ENCODE peak calls at places on chromosomes 16 and 17, in seven cellular contexts. S is stimulated activated CD4-positive, alpha-beta T cell treated with anti-CD3 and anti-CD28 coated beads, Interleukin-12 subunit alpha, Interleukin-12 subunit beta, amount 100 ng/mL, for 48 hours; B is ureter; I is HT1080; F is left ventricle myocardium inferior; J is activated T-cell treated with anti-CD3 and anti-CD28 coated beads for 4 hours; H is endothelial cell. P is an unnamed sample.

GRCh38 chr16:87604572-87605135 is 2.3 kb downstream of the JPH3 start:
- DNase-seq in S (no peak), B (no peak), I (no peak), F (no peak), J (no peak), H (no peak), P (no peak)

GRCh38 chr17:50834126-50834785 is 1.1 kb upstream of the WFIKKN2 start:
- DNase-seq in S (no peak), B (no peak), I (no peak), F (no peak), J (no peak), H (no peak), P (no peak)

GRCh38 chr17:74150428-74151025 is 53.0 kb upstream of the RPL38 start:
- DNase-seq in S (no peak), B (peak; percentile 55), I (no peak), F (no peak), J (no peak), H (no peak), P (no peak)

GRCh38 chr17:9402590-9403199 is 172.9 kb downstream of the STX8 start:
- DNase-seq in S (peak; percentile 12), B (no peak), I (peak; percentile 52), F (no peak), J (no peak), H (peak; percentile 48), P (no peak)

GRCh38 chr17:53837131-53837530 is 14.4 kb downstream of the KIF2B start:
- DNase-seq in S (no peak), B (no peak), I (no peak), F (no peak), J (no peak), H (no peak), P (no peak)

GRCh38 chr16:766820-767640 is 6.5 kb downstream of the MSLN start:
- DNase-seq in S (no peak), B (no peak), I (no peak), F (no peak), J (no peak), H (no peak), P (no peak)

GRCh38 chr16:89120921-89121351 is 27.3 kb downstream of the ACSF3 start:
- DNase-seq in S (no peak), B (no peak), I (no peak), F (no peak), J (no peak), H (no peak), P (peak; percentile 38)

GRCh38 chr16:21156767-21157467 is 1.6 kb upstream of the LDAF1 start:
- DNase-seq in S (no peak), B (peak; percentile 59), I (peak; percentile 76), F (no peak), J (no peak), H (peak; percentile 51), P (no peak)

GRCh38 chr17:66652840-66653507 is 181.9 kb upstream of the CACNG5 start:
- DNase-seq in S (no peak), B (no peak), I (peak; percentile 70), F (no peak), J (no peak), H (no peak), P (no peak)

GRCh38 chr17:70321388-70321787 is 152.1 kb downstream of the KCNJ2 start:
- DNase-seq in S (no peak), B (no peak), I (no peak), F (no peak), J (no peak), H (no peak), P (no peak)

GRCh38 chr17:39674179-39674578 is 5.9 kb downstream of the PNMT start:
- DNase-seq in S (no peak), B (no peak), I (no peak), F (no peak), J (no peak), H (no peak), P (no peak)

GRCh38 chr17:10737168-10737622 is 7.4 kb upstream of the TMEM220 start:
- DNase-seq in S (no peak), B (peak; percentile 83), I (peak; percentile 46), F (peak; percentile 32), J (no peak), H (peak; percentile 61), P (peak; percentile 59)

GRCh38 chr17:82134101-82134500 is 36.1 kb upstream of the FASN start:
- DNase-seq in S (no peak), B (peak; percentile 77), I (no peak), F (no peak), J (no peak), H (no peak), P (no peak)

GRCh38 chr16:66260522-66261290 is 105.8 kb upstream of the CDH5 start:
- DNase-seq in S (no peak), B (no peak), I (no peak), F (no peak), J (no peak), H (no peak), P (no peak)

GRCh38 chr17:72358465-72358864 is 237.6 kb downstream of the SOX9 start:
- DNase-seq in S (no peak), B (no peak), I (peak; percentile 85), F (no peak), J (no peak), H (no peak), P (no peak)

GRCh38 chr16:48564544-48565444 is 45.2 kb downstream of the N4BP1 start:
- DNase-seq in S (no peak), B (no peak), I (no peak), F (no peak), J (no peak), H (no peak), P (no peak)

GRCh38 chr17:76584427-76585047 is 1.1 kb downstream of the ST6GALNAC2 start:
- DNase-seq in S (no peak), B (no peak), I (no peak), F (no peak), J (no peak), H (no peak), P (no peak)

GRCh38 chr17:38869647-38870258 is at the start of gene LASP1:
- DNase-seq in S (peak; percentile 81), B (peak; percentile 92), I (peak; percentile 77), F (peak; percentile 90), J (peak; percentile 74), H (peak; percentile 86), P (peak; percentile 93)

GRCh38 chr16:56041556-56042140 is 149.6 kb upstream of the GNAO1 start:
- DNase-seq in S (peak; percentile 12), B (peak; percentile 45), I (no peak), F (no peak), J (no peak), H (peak; percentile 50), P (no peak)

GRCh38 chr16:57666353-57667068 is 1.6 kb upstream of the ADGRG3 start:
- DNase-seq in S (no peak), B (no peak), I (no peak), F (no peak), J (no peak), H (no peak), P (no peak)

GRCh38 chr17:57544834-57545463 is 200.2 kb downstream of the CCDC182 start:
- DNase-seq in S (no peak), B (no peak), I (no peak), F (no peak), J (no peak), H (no peak), P (no peak)

GRCh38 chr17:8965394-8966168 is at the start of gene PIK3R5:
- DNase-seq in S (peak; percentile 77), B (no peak), I (no peak), F (peak; percentile 50), J (peak; percentile 75), H (peak; percentile 67), P (peak; percentile 72)

GRCh38 chr16:47262938-47263337 is 119.2 kb upstream of the NETO2 start:
- DNase-seq in S (no peak), B (no peak), I (no peak), F (no peak), J (no peak), H (no peak), P (no peak)

GRCh38 chr16:57540906-57541753 is 1.3 kb upstream of the ADGRG5 start:
- DNase-seq in S (no peak), B (no peak), I (no peak), F (no peak), J (no peak), H (no peak), P (no peak)

GRCh38 chr16:85513180-85513579 is 99.9 kb upstream of the GSE1 start:
- DNase-seq in S (no peak), B (no peak), I (no peak), F (no peak), J (no peak), H (no peak), P (no peak)

GRCh38 chr17:45096141-45096540 is 35.0 kb downstream of the NMT1 start:
- DNase-seq in S (no peak), B (no peak), I (peak; percentile 35), F (no peak), J (no peak), H (no peak), P (no peak)

GRCh38 chr17:59853168-59853918 is 39.4 kb downstream of the TUBD1 start:
- DNase-seq in S (no peak), B (peak; percentile 71), I (peak; percentile 96), F (no peak), J (peak; percentile 41), H (peak; percentile 48), P (no peak)

GRCh38 chr17:55825213-55825612 is 74.4 kb downstream of the PCTP start:
- DNase-seq in S (no peak), B (no peak), I (no peak), F (no peak), J (no peak), H (no peak), P (no peak)

GRCh38 chr16:4529085-4530060 is 9.2 kb downstream of the CDIP1 start:
- DNase-seq in S (no peak), B (no peak), I (peak; percentile 46), F (no peak), J (no peak), H (no peak), P (no peak)

GRCh38 chr16:30934827-30935557 is 11.6 kb downstream of the FBXL19 start:
- DNase-seq in S (peak; percentile 34), B (no peak), I (peak; percentile 59), F (no peak), J (no peak), H (peak; percentile 81), P (peak; percentile 61)

GRCh38 chr17:79950306-79950705 is 85.4 kb downstream of the TBC1D16 start:
- DNase-seq in S (no peak), B (no peak), I (no peak), F (peak; percentile 13), J (no peak), H (no peak), P (no peak)

GRCh38 chr17:79849953-79850352 is 10.7 kb upstream of the CBX4 start:
- DNase-seq in S (no peak), B (no peak), I (no peak), F (no peak), J (no peak), H (no peak), P (no peak)

GRCh38 chr17:3955373-3955978 is 8.8 kb downstream of the ATP2A3 start:
- DNase-seq in S (no peak), B (no peak), I (no peak), F (no peak), J (no peak), H (no peak), P (no peak)

GRCh38 chr17:50831430-50832064 is 3.8 kb upstream of the WFIKKN2 start:
- DNase-seq in S (no peak), B (no peak), I (no peak), F (no peak), J (no peak), H (no peak), P (no peak)

GRCh38 chr17:44331249-44331760 is 6.7 kb upstream of the SLC25A39 start:
- DNase-seq in S (peak; percentile 64), B (peak; percentile 85), I (peak; percentile 60), F (no peak), J (peak; percentile 64), H (peak; percentile 72), P (peak; percentile 60)

GRCh38 chr17:49722066-49722465 is 14.3 kb upstream of the SLC35B1 start:
- DNase-seq in S (no peak), B (no peak), I (no peak), F (no peak), J (no peak), H (no peak), P (no peak)

P was measured in Right ventricle myocardium superior.